ENCODE peak calls at places on chromosomes 13 and 19, in nine cellular contexts. T is mammary epithelial cell, V is AG04450, E is IMR-90, L is ascending aorta, B is cardiac muscle cell, M is Peyer's patch, I is astrocyte of the spinal cord, N is foreskin fibroblast. K is an unnamed sample.

GRCh38 chr19:37594982-37595382 is 306 bp downstream of the ZNF540 start:
- DNase-seq in T (no peak), V (peak; percentile 2), E (peak; percentile 58), L (peak; percentile 88), B (no peak), M (peak; percentile 65), I (no peak), N (peak; percentile 73), K (no peak)

GRCh38 chr19:47112166-47112663 is 1.4 kb downstream of the ZC3H4 start:
- DNase-seq in T (peak; percentile 82), V (peak; percentile 67), E (peak; percentile 85), L (peak; percentile 86), B (peak; percentile 85), M (peak; percentile 84), I (peak; percentile 88), N (peak; percentile 94), K (peak; percentile 90)

GRCh38 chr19:18109731-18110671 is 12.4 kb downstream of the MAST3 start:
- DNase-seq in T (no peak), V (no peak), E (no peak), L (peak; percentile 76), B (peak; percentile 62), M (peak; percentile 54), I (no peak), N (peak; percentile 62), K (no peak)

GRCh38 chr13:36461472-36461871 is 29.2 kb downstream of the CCNA1 start:
- DNase-seq in T (no peak), V (no peak), E (no peak), L (no peak), B (no peak), M (no peak), I (no peak), N (no peak), K (no peak)

GRCh38 chr19:58009301-58009665 is 6.7 kb upstream of the ZNF606 start:
- DNase-seq in T (no peak), V (no peak), E (no peak), L (no peak), B (no peak), M (no peak), I (no peak), N (no peak), K (no peak)

GRCh38 chr13:103883152-103883551 is 816.9 kb upstream of the SLC10A2 start:
- DNase-seq in T (peak; percentile 89), V (peak; percentile 89), E (peak; percentile 95), L (peak; percentile 81), B (peak; percentile 84), M (no peak), I (peak; percentile 96), N (peak; percentile 98), K (peak; percentile 88)

GRCh38 chr19:15438124-15438496 is 11.6 kb downstream of the WIZ start:
- DNase-seq in T (no peak), V (no peak), E (no peak), L (no peak), B (no peak), M (no peak), I (no peak), N (no peak), K (no peak)

GRCh38 chr13:28501547-28501946 is 6.6 kb upstream of the FLT1 start:
- DNase-seq in T (no peak), V (no peak), E (no peak), L (no peak), B (no peak), M (no peak), I (no peak), N (no peak), K (no peak)

GRCh38 chr13:29423050-29423449 is 172.4 kb downstream of the SLC7A1 start:
- DNase-seq in T (no peak), V (no peak), E (no peak), L (no peak), B (no peak), M (no peak), I (no peak), N (no peak), K (no peak)

GRCh38 chr19:35019144-35019543 is 11.1 kb upstream of the SCN1B start:
- DNase-seq in T (no peak), V (no peak), E (no peak), L (no peak), B (no peak), M (no peak), I (no peak), N (no peak), K (no peak)

GRCh38 chr13:31208554-31209122 is 8.9 kb downstream of the B3GLCT start:
- DNase-seq in T (no peak), V (no peak), E (no peak), L (no peak), B (no peak), M (no peak), I (no peak), N (no peak), K (no peak)

GRCh38 chr13:31213681-31214289 is 14.0 kb downstream of the B3GLCT start:
- DNase-seq in T (no peak), V (no peak), E (peak; percentile 20), L (no peak), B (no peak), M (no peak), I (no peak), N (peak; percentile 17), K (peak; percentile 3)

GRCh38 chr13:31209172-31209818 is 9.5 kb downstream of the B3GLCT start:
- DNase-seq in T (no peak), V (no peak), E (peak; percentile 36), L (no peak), B (peak; percentile 79), M (no peak), I (peak; percentile 63), N (peak; percentile 44), K (peak; percentile 56)

GRCh38 chr13:31209819-31210209 is 10.0 kb downstream of the B3GLCT start:
- DNase-seq in T (no peak), V (no peak), E (no peak), L (no peak), B (no peak), M (no peak), I (no peak), N (no peak), K (peak; percentile 38)

GRCh38 chr13:31214379-31214778 is 14.6 kb downstream of the B3GLCT start:
- DNase-seq in T (no peak), V (no peak), E (no peak), L (no peak), B (peak; percentile 37), M (no peak), I (no peak), N (no peak), K (no peak)
- TF ChIP-seq CTCF in T (no peak), V (no peak), E (no peak), L (no peak), B (no peak), M (no peak), I (no peak), N (no peak), K (no peak)

GRCh38 chr13:32253911-32254399 is 61.2 kb downstream of the ZAR1L start:
- DNase-seq in T (no peak), V (no peak), E (no peak), L (no peak), B (no peak), M (no peak), I (no peak), N (no peak), K (no peak)

GRCh38 chr13:32252812-32253440 is 62.2 kb downstream of the ZAR1L start:
- DNase-seq in T (no peak), V (no peak), E (no peak), L (no peak), B (no peak), M (no peak), I (no peak), N (no peak), K (no peak)

GRCh38 chr13:32254916-32255743 is 60.0 kb downstream of the ZAR1L start:
- DNase-seq in T (peak; percentile 31), V (no peak), E (no peak), L (no peak), B (no peak), M (no peak), I (no peak), N (no peak), K (no peak)

GRCh38 chr13:32255744-32256120 is 59.4 kb downstream of the ZAR1L start:
- DNase-seq in T (no peak), V (no peak), E (peak; percentile 76), L (no peak), B (no peak), M (no peak), I (no peak), N (peak; percentile 25), K (no peak)

GRCh38 chr13:32254416-32254815 is 60.7 kb downstream of the ZAR1L start:
- DNase-seq in T (no peak), V (no peak), E (no peak), L (no peak), B (no peak), M (no peak), I (no peak), N (no peak), K (no peak)
- H3K4me3 ChIP-seq in T (peak overlapping the region; percentile 42), V (no peak overlapping the region), E (no peak overlapping the region), L (peak overlapping the region; percentile 68), B (no peak overlapping the region), M (peak overlapping the region; percentile 25), I (no peak overlapping the region), N (no peak overlapping the region), K (no peak overlapping the region)

DNA sequence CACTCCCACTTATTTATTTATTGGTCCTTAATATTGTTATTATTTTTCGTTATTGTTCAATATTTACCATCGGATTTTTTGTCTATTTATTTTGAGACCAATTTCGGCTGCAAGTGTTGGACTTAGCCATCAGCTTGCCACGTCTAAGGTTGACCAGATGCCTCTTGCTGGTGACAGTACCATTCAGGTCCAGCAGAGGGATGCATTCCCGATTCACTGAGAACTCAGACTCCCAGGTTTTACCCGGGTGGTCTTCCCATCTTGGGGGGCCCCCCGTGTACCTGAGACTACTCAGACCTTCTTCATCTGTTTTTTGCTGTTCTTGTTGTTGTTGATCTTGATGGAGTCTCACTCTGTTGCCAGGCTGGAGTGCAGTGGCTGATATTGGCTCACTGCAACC is 1435.2 kb downstream of the UQCRFS1 start:
- DNase-seq in T (no peak), V (no peak), E (no peak), L (no peak), B (no peak), M (no peak), I (no peak), N (no peak), K (no peak)
- TF ChIP-seq CTCF in T (peak; percentile 25), V (no peak), E (no peak), L (no peak), B (no peak), M (no peak), I (peak; percentile 16), N (peak; percentile 3), K (no peak)

DNA sequence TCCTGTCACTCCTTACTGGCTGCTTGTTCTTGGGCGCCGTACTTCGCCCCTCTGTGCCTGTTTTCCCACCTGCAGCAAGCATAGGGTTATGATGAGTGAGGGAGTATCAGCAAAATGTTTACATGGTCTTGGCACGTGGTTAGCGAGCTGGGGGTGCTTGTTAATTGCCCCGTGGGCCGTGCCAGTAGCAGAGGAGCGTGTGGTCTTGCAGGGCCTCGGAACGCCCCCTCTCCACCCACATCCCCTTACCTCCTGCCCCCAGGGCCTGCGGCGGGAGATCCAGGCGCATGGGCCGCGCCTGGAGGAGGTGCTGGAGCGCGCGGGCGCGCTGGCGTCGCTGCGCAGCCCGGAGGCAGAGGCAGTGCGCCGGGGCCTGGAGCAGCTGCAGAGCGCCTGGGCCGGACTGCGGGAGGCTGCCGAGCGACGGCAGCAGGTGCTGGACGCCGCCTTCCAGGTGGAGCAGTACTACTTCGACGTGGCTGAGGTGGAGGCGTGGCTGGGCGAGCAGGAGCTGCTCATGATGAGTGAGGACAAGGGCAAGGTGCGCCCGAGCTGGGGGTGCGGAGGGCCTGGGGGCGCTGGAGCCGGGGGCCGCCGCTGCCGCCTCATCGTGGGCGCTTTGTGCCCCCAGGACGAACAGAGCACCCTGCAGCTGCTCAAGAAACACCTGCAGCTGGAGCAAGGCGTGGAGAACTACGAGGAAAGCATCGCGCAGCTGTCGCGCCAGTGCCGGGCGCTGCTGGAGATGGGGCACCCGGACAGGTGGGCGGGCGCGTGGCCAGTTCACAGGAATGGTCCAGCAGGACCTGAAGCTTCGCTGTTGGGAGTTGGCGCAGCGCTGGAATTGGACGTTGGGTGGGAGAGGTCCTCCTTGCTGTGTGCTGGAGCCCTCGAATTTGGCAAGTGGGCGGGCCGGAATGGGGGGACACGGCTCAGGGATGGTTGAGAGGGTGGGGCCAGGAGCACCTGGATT is 22.5 kb upstream of the SHKBP1 start:
- DNase-seq in T (peak; percentile 12), V (no peak), E (no peak), L (no peak), B (no peak), M (no peak), I (no peak), N (no peak), K (no peak)
- H3K4me3 ChIP-seq in T (no peak overlapping the region), V (no peak overlapping the region), E (no peak overlapping the region), L (no peak overlapping the region), B (no peak overlapping the region), M (no peak overlapping the region), I (no peak overlapping the region), N (no peak overlapping the region), K (no peak overlapping the region)

K was measured in fibroblast of villous mesenchyme.